ENCODE peak calls at places on chromosomes 13 and 19, in four cellular contexts. One of them, this sample, is unnamed. For H3K4me1, the result is how much of the 10 kb centered on the place peaks cover.

GRCh38 chr19:41843371-41843770 is 1.1 kb downstream of the LYPD4 start:
- DNase-seq in H9: no peak
- DNase-seq in right cardiac atrium: no peak
- DNase-seq in adrenal gland: no peak
- DNase-seq in this sample: peak

GRCh38 chr19:12133069-12133468 is 7.1 kb downstream of the ZNF20 start:
- DNase-seq in adrenal gland: no peak
- DNase-seq in right cardiac atrium: no peak
- DNase-seq in H9: no peak
- DNase-seq in this sample: no peak

GRCh38 chr13:61880576-61881283 is 465.1 kb upstream of the PCDH20 start:
- DNase-seq in adrenal gland: no peak
- DNase-seq in H9: peak
- DNase-seq in right cardiac atrium: no peak
- DNase-seq in this sample: no peak

GRCh38 chr19:32415246-32415645 is 9.7 kb downstream of the DPY19L3 start:
- DNase-seq in H9: no peak
- DNase-seq in right cardiac atrium: no peak
- DNase-seq in adrenal gland: no peak
- DNase-seq in this sample: no peak

GRCh38 chr19:55080915-55081772 is 5.5 kb downstream of the EPS8L1 start:
- DNase-seq in H9: peak
- DNase-seq in right cardiac atrium: peak
- DNase-seq in adrenal gland: peak
- DNase-seq in this sample: peak

GRCh38 chr13:86846501-86846900 is 824.7 kb upstream of the SLITRK5 start:
- DNase-seq in adrenal gland: no peak
- DNase-seq in right cardiac atrium: no peak
- DNase-seq in H9: no peak
- DNase-seq in this sample: no peak

GRCh38 chr13:86689901-86690300 is 890.7 kb upstream of the SLITRK6 start:
- DNase-seq in adrenal gland: no peak
- DNase-seq in H9: no peak
- DNase-seq in right cardiac atrium: no peak
- DNase-seq in this sample: no peak

GRCh38 chr19:54188224-54188871 is 1.0 kb downstream of the MBOAT7 start:
- DNase-seq in adrenal gland: peak
- DNase-seq in H9: peak
- DNase-seq in right cardiac atrium: peak
- DNase-seq in this sample: peak

GRCh38 chr19:58196911-58197616 is 14.2 kb downstream of the ZNF274 start:
- DNase-seq in right cardiac atrium: no peak
- DNase-seq in H9: no peak
- DNase-seq in adrenal gland: no peak
- DNase-seq in this sample: no peak

GRCh38 chr19:10662384-10663251 is 8.5 kb downstream of the ILF3 start:
- DNase-seq in adrenal gland: no peak
- DNase-seq in right cardiac atrium: no peak
- DNase-seq in H9: no peak
- DNase-seq in this sample: no peak

GRCh38 chr19:55032170-55032569 is 5.9 kb downstream of the GP6 start:
- DNase-seq in H9: no peak
- DNase-seq in right cardiac atrium: no peak
- DNase-seq in adrenal gland: no peak
- DNase-seq in this sample: no peak

GRCh38 chr13:46507978-46508377 is 45.0 kb upstream of the LRCH1 start:
- DNase-seq in H9: no peak
- DNase-seq in adrenal gland: no peak
- DNase-seq in right cardiac atrium: no peak
- DNase-seq in this sample: no peak

GRCh38 chr13:26021516-26021915 is 30.3 kb downstream of the SHISA2 start:
- DNase-seq in H9: no peak
- DNase-seq in adrenal gland: no peak
- DNase-seq in right cardiac atrium: no peak
- DNase-seq in this sample: no peak

GRCh38 chr19:43789029-43789428 is 8.3 kb upstream of the KCNN4 start:
- DNase-seq in adrenal gland: no peak
- DNase-seq in right cardiac atrium: no peak
- DNase-seq in H9: no peak
- DNase-seq in this sample: peak

GRCh38 chr19:29537181-29537580 is 11.4 kb downstream of the VSTM2B start:
- DNase-seq in right cardiac atrium: no peak
- DNase-seq in adrenal gland: no peak
- DNase-seq in H9: peak
- DNase-seq in this sample: no peak

GRCh38 chr13:50396001-50396400 is 380.8 kb downstream of the KCNRG start:
- DNase-seq in H9: no peak
- DNase-seq in adrenal gland: no peak
- DNase-seq in right cardiac atrium: no peak
- DNase-seq in this sample: peak

GRCh38 chr13:73429691-73430090 is 370.9 kb downstream of the KLF5 start:
- DNase-seq in right cardiac atrium: no peak
- DNase-seq in adrenal gland: no peak
- DNase-seq in H9: no peak
- DNase-seq in this sample: no peak

GRCh38 chr19:35899547-35900214 is 659 bp downstream of the NFKBID start:
- DNase-seq in adrenal gland: peak
- DNase-seq in H9: peak
- DNase-seq in right cardiac atrium: peak
- DNase-seq in this sample: peak

GRCh38 chr19:57056972-57057371 is 62.8 kb upstream of the USP29 start:
- DNase-seq in adrenal gland: peak
- DNase-seq in right cardiac atrium: peak
- DNase-seq in H9: no peak
- DNase-seq in this sample: no peak

GRCh38 chr13:101579291-101579802 is 126.9 kb downstream of the ITGBL1 start:
- DNase-seq in adrenal gland: no peak
- DNase-seq in H9: no peak
- DNase-seq in right cardiac atrium: no peak
- DNase-seq in this sample: peak

GRCh38 chr13:108346376-108346775 is 76.9 kb downstream of the TNFSF13B start:
- DNase-seq in H9: peak
- DNase-seq in right cardiac atrium: no peak
- DNase-seq in adrenal gland: no peak
- DNase-seq in this sample: no peak

GRCh38 chr13:50244913-50245574 is 229.8 kb downstream of the KCNRG start:
- DNase-seq in H9: no peak
- DNase-seq in right cardiac atrium: no peak
- DNase-seq in adrenal gland: peak
- DNase-seq in this sample: peak

GRCh38 chr13:46721054-46721453 is 75.9 kb downstream of the ESD start:
- DNase-seq in adrenal gland: no peak
- DNase-seq in right cardiac atrium: peak
- DNase-seq in H9: no peak
- DNase-seq in this sample: peak

GRCh38 chr19:50716178-50717025 is 3.2 kb downstream of the SHANK1 start:
- DNase-seq in adrenal gland: no peak
- DNase-seq in right cardiac atrium: no peak
- DNase-seq in H9: no peak
- DNase-seq in this sample: peak

GRCh38 chr13:73658639-73659038 is 475.6 kb downstream of the KLF12 start:
- DNase-seq in right cardiac atrium: no peak
- DNase-seq in adrenal gland: no peak
- DNase-seq in H9: no peak
- DNase-seq in this sample: no peak

GRCh38 chr19:30556230-30556711 is 184.1 kb downstream of the ZNF536 start:
- DNase-seq in H9: peak
- DNase-seq in right cardiac atrium: no peak
- DNase-seq in adrenal gland: no peak
- DNase-seq in this sample: no peak

GRCh38 chr13:57470491-57470890 is 161.1 kb upstream of the PCDH17 start:
- DNase-seq in adrenal gland: no peak
- DNase-seq in right cardiac atrium: no peak
- DNase-seq in H9: no peak
- DNase-seq in this sample: no peak

GRCh38 chr19:7541481-7541824 is 5.9 kb downstream of the PNPLA6 start:
- DNase-seq in adrenal gland: no peak
- DNase-seq in H9: no peak
- DNase-seq in right cardiac atrium: peak
- DNase-seq in this sample: no peak

GRCh38 chr13:80716610-80717081 is 375.7 kb upstream of the SPRY2 start:
- DNase-seq in adrenal gland: no peak
- DNase-seq in right cardiac atrium: peak
- DNase-seq in H9: no peak
- DNase-seq in this sample: no peak

GRCh38 chr13:43661321-43661720 is 125.5 kb downstream of the ENOX1 start:
- DNase-seq in adrenal gland: no peak
- DNase-seq in H9: no peak
- DNase-seq in right cardiac atrium: no peak
- DNase-seq in this sample: no peak

GRCh38 chr19:51091895-51092873 is 9.5 kb upstream of the KLK14 start:
- DNase-seq in right cardiac atrium: no peak
- DNase-seq in adrenal gland: no peak
- DNase-seq in H9: no peak
- DNase-seq in this sample: peak

GRCh38 chr13:49302222-49302621 is 54.5 kb downstream of the CDADC1 start:
- DNase-seq in H9: no peak
- DNase-seq in adrenal gland: no peak
- DNase-seq in right cardiac atrium: no peak
- DNase-seq in this sample: no peak

GRCh38 chr19:33220115-33220514 is 5.5 kb downstream of the SLC7A10 start:
- DNase-seq in H9: no peak
- DNase-seq in adrenal gland: no peak
- DNase-seq in right cardiac atrium: peak
- DNase-seq in this sample: no peak

GRCh38 chr13:94020833-94021232 is 458.6 kb downstream of the DCT start:
- DNase-seq in right cardiac atrium: no peak
- DNase-seq in H9: no peak
- DNase-seq in adrenal gland: no peak
- DNase-seq in this sample: peak

GRCh38 chr19:18894254-18895037 is 1.5 kb downstream of the CERS1 start:
- DNase-seq in H9: peak
- DNase-seq in adrenal gland: no peak
- DNase-seq in right cardiac atrium: peak
- DNase-seq in this sample: peak

GRCh38 chr19:17006579-17006978 is 20.0 kb downstream of the CPAMD8 start:
- DNase-seq in H9: no peak
- DNase-seq in right cardiac atrium: no peak
- DNase-seq in adrenal gland: no peak
- DNase-seq in this sample: no peak

GRCh38 chr13:97600438-97601080 is 166.6 kb downstream of the RAP2A start:
- DNase-seq in adrenal gland: no peak
- DNase-seq in H9: no peak
- DNase-seq in right cardiac atrium: no peak
- DNase-seq in this sample: peak

GRCh38 chr19:46198756-46199155 is 30.8 kb upstream of the IGFL1 start:
- DNase-seq in right cardiac atrium: no peak
- DNase-seq in adrenal gland: peak
- DNase-seq in H9: no peak
- DNase-seq in this sample: no peak
- H3K4me1 ChIP-seq in right cardiac atrium: under half
- H3K4me1 ChIP-seq in adrenal gland: under half
- H3K4me1 ChIP-seq in H9: under half
- H3K4me1 ChIP-seq in this sample: under half

DNA sequence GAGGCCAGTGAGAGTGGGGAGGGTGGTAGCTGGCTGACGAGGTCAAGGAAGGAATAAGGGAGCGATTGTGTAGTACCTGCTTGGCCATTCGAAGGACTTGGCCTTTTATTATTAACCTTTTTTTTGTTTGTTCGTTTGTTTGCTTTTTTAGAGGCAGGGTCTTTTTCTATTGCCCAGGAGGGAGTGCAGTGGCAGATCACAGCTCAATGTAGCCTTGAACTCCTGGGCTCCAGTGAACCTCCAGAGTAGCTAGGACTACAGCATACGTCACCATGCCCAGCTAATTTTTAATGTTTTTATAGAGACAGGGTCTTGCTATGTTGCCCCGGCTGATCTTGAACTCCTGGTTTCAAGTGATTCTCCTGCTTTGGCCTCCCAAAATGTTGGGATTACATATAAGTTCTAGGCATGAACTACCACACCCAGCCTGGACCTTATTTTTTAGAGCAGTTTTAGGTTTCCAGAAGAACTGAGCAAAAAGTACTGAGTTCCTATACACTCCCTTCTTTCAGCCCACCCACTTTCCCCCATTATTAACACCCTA is 25.5 kb downstream of the ARHGEF7 start:
- DNase-seq in H9: no peak
- DNase-seq in right cardiac atrium: no peak
- DNase-seq in adrenal gland: no peak
- DNase-seq in this sample: no peak
- H3K27ac ChIP-seq in H9: no peak
- H3K27ac ChIP-seq in right cardiac atrium: no peak
- H3K27ac ChIP-seq in adrenal gland: no peak
- H3K27ac ChIP-seq in this sample: no peak

DNA sequence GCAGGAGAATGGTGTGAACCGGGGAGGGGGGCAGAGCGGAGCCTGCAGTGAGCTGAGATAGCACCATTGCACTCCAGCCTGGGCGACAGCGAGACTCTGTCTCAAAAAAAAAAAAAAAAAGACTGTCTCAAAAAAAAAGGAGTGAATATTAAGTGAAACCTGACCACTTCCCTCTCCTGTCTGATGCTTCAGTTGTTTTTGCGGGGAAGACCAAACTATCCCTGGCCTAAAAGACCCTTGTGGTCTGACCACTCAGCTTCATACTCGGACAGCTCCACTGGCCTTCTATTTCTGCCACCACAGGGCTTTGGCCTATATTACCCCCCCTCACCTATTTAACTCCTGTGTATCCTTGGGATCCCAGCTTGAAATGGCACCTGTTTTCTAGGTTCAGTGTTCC is 2.3 kb downstream of the CLASRP start:
- DNase-seq in right cardiac atrium: no peak
- DNase-seq in adrenal gland: no peak
- DNase-seq in H9: no peak
- DNase-seq in this sample: no peak
- H3K4me1 ChIP-seq in right cardiac atrium: under half
- H3K4me1 ChIP-seq in adrenal gland: under half
- H3K4me1 ChIP-seq in H9: under half
- H3K4me1 ChIP-seq in this sample: under half

DNA sequence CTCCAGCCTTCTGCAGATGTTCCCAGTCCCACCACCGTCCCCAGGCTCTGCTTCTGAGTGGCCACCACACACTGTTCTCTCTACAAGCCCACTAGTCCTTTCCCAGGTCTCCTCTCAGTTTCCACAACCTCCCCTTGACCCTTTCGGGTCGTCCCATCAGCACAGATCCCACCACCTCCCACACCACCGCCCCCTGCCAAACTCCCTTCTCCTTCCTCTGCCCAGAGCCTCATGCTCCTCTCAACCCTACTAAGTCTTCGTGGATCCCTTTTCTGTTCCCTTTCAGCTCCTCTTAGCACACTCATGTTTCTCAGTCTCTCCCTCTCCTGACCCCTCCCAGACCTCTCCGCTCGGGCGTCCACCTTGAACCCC is 1.9 kb downstream of the NAPA start:
- DNase-seq in H9: no peak
- DNase-seq in right cardiac atrium: no peak
- DNase-seq in adrenal gland: no peak
- DNase-seq in this sample: no peak
- H3K27ac ChIP-seq in H9: no peak
- H3K27ac ChIP-seq in right cardiac atrium: peak
- H3K27ac ChIP-seq in adrenal gland: peak
- H3K27ac ChIP-seq in this sample: peak

GRCh38 chr19:3683405-3683865 is 16.8 kb downstream of the PIP5K1C start:
- DNase-seq in right cardiac atrium: peak
- DNase-seq in adrenal gland: no peak
- DNase-seq in H9: peak
- DNase-seq in this sample: no peak
- H3K4me1 ChIP-seq in right cardiac atrium: under half
- H3K4me1 ChIP-seq in adrenal gland: under half
- H3K4me1 ChIP-seq in H9: under half
- H3K4me1 ChIP-seq in this sample: under half

This sample was measured in osteoblast.